ENCODE peak calls at places on chromosomes 3 and 15, in ten cellular contexts. One of them, this sample, is unnamed.

GRCh38 chr3:318903-319302 is 122.3 kb downstream of the CHL1 start:
- DNase-seq in sigmoid colon: no peak
- DNase-seq in transverse colon: no peak
- DNase-seq in HCT116: no peak
- DNase-seq in HL-60: no peak
- DNase-seq in breast epithelium: no peak
- DNase-seq in spleen: no peak
- DNase-seq in prostate gland: no peak
- DNase-seq in SK-N-SH: no peak
- DNase-seq in Panc1: no peak
- DNase-seq in this sample: no peak

GRCh38 chr3:133038089-133038730 is at the start of gene TMEM108:
- DNase-seq in Panc1: no peak
- DNase-seq in breast epithelium: peak
- DNase-seq in transverse colon: peak
- DNase-seq in prostate gland: peak
- DNase-seq in spleen: peak
- DNase-seq in sigmoid colon: peak
- DNase-seq in HCT116: no peak
- DNase-seq in SK-N-SH: peak
- DNase-seq in HL-60: no peak
- DNase-seq in this sample: peak

GRCh38 chr3:134363381-134363755 is 10.9 kb downstream of the AMOTL2 start:
- DNase-seq in SK-N-SH: peak
- DNase-seq in prostate gland: no peak
- DNase-seq in HCT116: no peak
- DNase-seq in spleen: peak
- DNase-seq in breast epithelium: peak
- DNase-seq in sigmoid colon: peak
- DNase-seq in transverse colon: no peak
- DNase-seq in Panc1: no peak
- DNase-seq in HL-60: no peak
- DNase-seq in this sample: no peak

GRCh38 chr3:37465174-37465573 is 290.8 kb upstream of the LRRFIP2 start:
- DNase-seq in Panc1: no peak
- DNase-seq in transverse colon: no peak
- DNase-seq in SK-N-SH: no peak
- DNase-seq in HL-60: no peak
- DNase-seq in breast epithelium: no peak
- DNase-seq in sigmoid colon: no peak
- DNase-seq in HCT116: no peak
- DNase-seq in prostate gland: no peak
- DNase-seq in spleen: no peak
- DNase-seq in this sample: no peak

GRCh38 chr3:68176600-68176999 is 522.2 kb upstream of the SUCLG2 start:
- DNase-seq in breast epithelium: no peak
- DNase-seq in HL-60: no peak
- DNase-seq in transverse colon: no peak
- DNase-seq in Panc1: no peak
- DNase-seq in HCT116: no peak
- DNase-seq in sigmoid colon: no peak
- DNase-seq in spleen: no peak
- DNase-seq in prostate gland: no peak
- DNase-seq in SK-N-SH: no peak
- DNase-seq in this sample: no peak

GRCh38 chr3:16455001-16455400 is 58.5 kb downstream of the RFTN1 start:
- DNase-seq in Panc1: no peak
- DNase-seq in HCT116: no peak
- DNase-seq in HL-60: no peak
- DNase-seq in transverse colon: no peak
- DNase-seq in prostate gland: no peak
- DNase-seq in breast epithelium: no peak
- DNase-seq in sigmoid colon: no peak
- DNase-seq in SK-N-SH: no peak
- DNase-seq in spleen: no peak
- DNase-seq in this sample: no peak

GRCh38 chr3:159416854-159417253 is 571.8 kb upstream of the IL12A start:
- DNase-seq in spleen: no peak
- DNase-seq in HL-60: no peak
- DNase-seq in transverse colon: no peak
- DNase-seq in sigmoid colon: no peak
- DNase-seq in HCT116: no peak
- DNase-seq in SK-N-SH: no peak
- DNase-seq in breast epithelium: no peak
- DNase-seq in Panc1: no peak
- DNase-seq in prostate gland: no peak
- DNase-seq in this sample: no peak

GRCh38 chr3:47741925-47742324 is 39.8 kb downstream of the SMARCC1 start:
- DNase-seq in Panc1: no peak
- DNase-seq in HCT116: no peak
- DNase-seq in prostate gland: no peak
- DNase-seq in SK-N-SH: no peak
- DNase-seq in breast epithelium: no peak
- DNase-seq in sigmoid colon: no peak
- DNase-seq in HL-60: no peak
- DNase-seq in transverse colon: no peak
- DNase-seq in spleen: no peak
- DNase-seq in this sample: peak

GRCh38 chr3:36496734-36497133 is 116.4 kb downstream of the STAC start:
- DNase-seq in spleen: no peak
- DNase-seq in HCT116: no peak
- DNase-seq in Panc1: no peak
- DNase-seq in transverse colon: no peak
- DNase-seq in sigmoid colon: no peak
- DNase-seq in prostate gland: no peak
- DNase-seq in breast epithelium: no peak
- DNase-seq in HL-60: no peak
- DNase-seq in SK-N-SH: no peak
- DNase-seq in this sample: no peak

GRCh38 chr3:149604125-149604851 is 53.5 kb downstream of the WWTR1 start:
- DNase-seq in Panc1: no peak
- DNase-seq in sigmoid colon: no peak
- DNase-seq in prostate gland: no peak
- DNase-seq in spleen: no peak
- DNase-seq in HL-60: no peak
- DNase-seq in SK-N-SH: no peak
- DNase-seq in HCT116: no peak
- DNase-seq in transverse colon: no peak
- DNase-seq in breast epithelium: no peak
- DNase-seq in this sample: no peak

GRCh38 chr15:78004919-78005634 is 72.4 kb downstream of the TBC1D2B start:
- DNase-seq in HCT116: no peak
- DNase-seq in breast epithelium: no peak
- DNase-seq in SK-N-SH: peak
- DNase-seq in sigmoid colon: peak
- DNase-seq in Panc1: no peak
- DNase-seq in transverse colon: peak
- DNase-seq in HL-60: no peak
- DNase-seq in prostate gland: peak
- DNase-seq in spleen: no peak
- DNase-seq in this sample: no peak

DNA sequence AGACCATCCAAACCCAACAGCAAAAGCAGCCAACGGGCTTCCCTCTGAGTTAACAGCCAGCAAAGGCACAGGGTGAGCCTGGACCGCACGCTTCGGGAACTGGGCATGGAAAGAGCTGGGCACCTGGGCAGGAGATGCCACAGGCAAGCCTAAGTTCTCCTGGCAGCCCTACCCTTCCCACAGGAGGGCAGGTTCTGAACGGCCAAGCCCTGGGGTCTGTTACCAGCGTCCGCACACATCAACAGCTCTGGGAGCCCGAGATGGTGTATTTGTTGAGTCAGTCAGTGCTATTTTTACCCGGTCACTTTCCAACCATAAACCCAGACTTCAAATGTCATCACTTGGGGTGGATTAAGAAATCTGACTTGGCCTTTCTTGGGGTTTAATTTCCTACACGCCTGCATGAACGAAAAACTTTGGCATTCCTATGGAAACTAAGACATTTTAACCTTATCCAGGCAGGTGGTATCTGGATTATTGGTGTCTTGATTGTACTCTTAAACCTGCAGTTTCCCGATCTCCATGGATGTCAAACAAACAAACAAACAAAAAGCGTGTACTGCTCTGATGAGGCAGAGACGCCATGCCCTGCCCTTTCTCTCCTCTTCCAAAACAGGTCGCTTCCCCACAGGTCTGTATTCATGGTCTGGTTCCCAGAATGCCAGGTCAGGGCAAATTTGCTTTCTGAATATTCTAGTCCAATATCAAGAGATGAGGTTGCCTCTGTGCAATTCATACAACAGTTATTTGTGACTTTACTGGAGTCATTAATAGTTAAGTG is 99.7 kb downstream of the XXYLT1 start:
- DNase-seq in HCT116: no peak
- DNase-seq in spleen: no peak
- DNase-seq in prostate gland: no peak
- DNase-seq in sigmoid colon: no peak
- DNase-seq in transverse colon: no peak
- DNase-seq in breast epithelium: no peak
- DNase-seq in SK-N-SH: no peak
- DNase-seq in HL-60: no peak
- DNase-seq in Panc1: no peak
- DNase-seq in this sample: no peak
- TF ChIP-seq POLR2AphosphoS5 in HCT116: no peak
- TF ChIP-seq POLR2AphosphoS5 in spleen: no peak
- TF ChIP-seq POLR2AphosphoS5 in prostate gland: no peak
- TF ChIP-seq POLR2AphosphoS5 in sigmoid colon: no peak
- TF ChIP-seq POLR2AphosphoS5 in transverse colon: no peak
- TF ChIP-seq POLR2AphosphoS5 in breast epithelium: no peak
- TF ChIP-seq POLR2AphosphoS5 in SK-N-SH: no peak
- TF ChIP-seq POLR2AphosphoS5 in HL-60: no peak
- TF ChIP-seq POLR2AphosphoS5 in Panc1: no peak
- TF ChIP-seq POLR2AphosphoS5 in this sample: no peak

GRCh38 chr15:91022075-91022831 is at the start of gene VPS33B:
- DNase-seq in transverse colon: peak
- DNase-seq in SK-N-SH: peak
- DNase-seq in Panc1: peak
- DNase-seq in breast epithelium: peak
- DNase-seq in prostate gland: peak
- DNase-seq in HL-60: peak
- DNase-seq in HCT116: peak
- DNase-seq in spleen: peak
- DNase-seq in sigmoid colon: peak
- DNase-seq in this sample: peak
- TF ChIP-seq POLR2AphosphoS5 in transverse colon: peak
- TF ChIP-seq POLR2AphosphoS5 in SK-N-SH: peak
- TF ChIP-seq POLR2AphosphoS5 in Panc1: peak
- TF ChIP-seq POLR2AphosphoS5 in breast epithelium: peak
- TF ChIP-seq POLR2AphosphoS5 in prostate gland: peak
- TF ChIP-seq POLR2AphosphoS5 in HL-60: peak
- TF ChIP-seq POLR2AphosphoS5 in HCT116: peak
- TF ChIP-seq POLR2AphosphoS5 in spleen: peak
- TF ChIP-seq POLR2AphosphoS5 in sigmoid colon: peak
- TF ChIP-seq POLR2AphosphoS5 in this sample: peak

DNA sequence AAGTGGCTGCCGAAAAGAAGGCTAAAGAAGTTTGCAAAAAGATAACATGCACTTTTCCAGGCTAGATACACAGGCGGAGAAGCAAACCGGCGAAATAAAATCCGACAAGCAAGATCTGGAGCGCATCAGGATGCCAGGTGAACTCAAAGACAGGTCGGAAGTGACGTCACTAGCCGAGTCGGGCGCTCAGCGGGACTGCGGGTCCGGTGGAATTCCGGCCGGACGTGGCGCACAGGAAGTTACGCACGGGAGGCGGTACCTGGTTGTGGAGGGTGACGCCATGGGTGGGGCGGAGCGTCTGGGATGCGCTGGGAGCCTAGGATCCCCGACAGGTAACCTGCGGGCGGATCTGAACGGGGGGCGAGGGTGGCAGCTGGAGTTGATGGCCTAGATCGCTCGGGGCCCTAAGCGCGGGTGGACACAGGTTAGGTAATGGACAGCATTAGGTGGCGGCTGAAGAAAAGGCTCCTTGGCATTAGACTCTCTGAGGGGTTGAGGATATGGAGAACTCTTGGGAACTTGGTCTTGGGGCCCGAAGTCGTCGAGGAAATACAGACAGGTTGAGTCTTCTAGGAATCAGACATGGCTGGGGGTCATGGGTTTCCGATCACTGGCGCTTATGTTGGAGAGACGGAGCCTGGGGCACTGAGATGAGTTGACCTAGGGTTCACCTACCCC is 29.0 kb upstream of the EHHADH start:
- DNase-seq in breast epithelium: peak
- DNase-seq in HL-60: peak
- DNase-seq in HCT116: peak
- DNase-seq in prostate gland: peak
- DNase-seq in sigmoid colon: peak
- DNase-seq in transverse colon: peak
- DNase-seq in SK-N-SH: peak
- DNase-seq in Panc1: peak
- DNase-seq in spleen: peak
- DNase-seq in this sample: peak
- TF ChIP-seq POLR2AphosphoS5 in breast epithelium: peak
- TF ChIP-seq POLR2AphosphoS5 in HL-60: peak
- TF ChIP-seq POLR2AphosphoS5 in HCT116: peak
- TF ChIP-seq POLR2AphosphoS5 in prostate gland: peak
- TF ChIP-seq POLR2AphosphoS5 in sigmoid colon: no peak
- TF ChIP-seq POLR2AphosphoS5 in transverse colon: peak
- TF ChIP-seq POLR2AphosphoS5 in SK-N-SH: peak
- TF ChIP-seq POLR2AphosphoS5 in Panc1: peak
- TF ChIP-seq POLR2AphosphoS5 in spleen: peak
- TF ChIP-seq POLR2AphosphoS5 in this sample: peak

GRCh38 chr15:84721381-84721780 is 5.4 kb upstream of the SEC11A start:
- DNase-seq in SK-N-SH: no peak
- DNase-seq in HL-60: no peak
- DNase-seq in breast epithelium: no peak
- DNase-seq in transverse colon: no peak
- DNase-seq in sigmoid colon: no peak
- DNase-seq in HCT116: no peak
- DNase-seq in Panc1: no peak
- DNase-seq in prostate gland: no peak
- DNase-seq in spleen: no peak
- DNase-seq in this sample: no peak

GRCh38 chr15:84714372-84714771 is 1.6 kb downstream of the SEC11A start:
- DNase-seq in SK-N-SH: no peak
- DNase-seq in sigmoid colon: no peak
- DNase-seq in Panc1: no peak
- DNase-seq in breast epithelium: no peak
- DNase-seq in transverse colon: no peak
- DNase-seq in HCT116: no peak
- DNase-seq in spleen: no peak
- DNase-seq in HL-60: no peak
- DNase-seq in prostate gland: no peak
- DNase-seq in this sample: no peak

GRCh38 chr15:84714816-84715215 is 1.1 kb downstream of the SEC11A start:
- DNase-seq in HCT116: no peak
- DNase-seq in sigmoid colon: no peak
- DNase-seq in transverse colon: no peak
- DNase-seq in prostate gland: no peak
- DNase-seq in spleen: no peak
- DNase-seq in Panc1: no peak
- DNase-seq in HL-60: no peak
- DNase-seq in SK-N-SH: no peak
- DNase-seq in breast epithelium: no peak
- DNase-seq in this sample: no peak

GRCh38 chr15:84715442-84716035 is 400 bp downstream of the SEC11A start:
- DNase-seq in Panc1: no peak
- DNase-seq in spleen: peak
- DNase-seq in HL-60: peak
- DNase-seq in breast epithelium: no peak
- DNase-seq in SK-N-SH: peak
- DNase-seq in HCT116: no peak
- DNase-seq in transverse colon: peak
- DNase-seq in prostate gland: peak
- DNase-seq in sigmoid colon: peak
- DNase-seq in this sample: no peak

GRCh38 chr15:84716036-84716732 is at the start of gene SEC11A:
- DNase-seq in SK-N-SH: peak
- DNase-seq in transverse colon: peak
- DNase-seq in prostate gland: peak
- DNase-seq in Panc1: peak
- DNase-seq in HCT116: peak
- DNase-seq in sigmoid colon: peak
- DNase-seq in HL-60: peak
- DNase-seq in spleen: peak
- DNase-seq in breast epithelium: peak
- DNase-seq in this sample: peak
- TF ChIP-seq POLR2AphosphoS5 in SK-N-SH: peak
- TF ChIP-seq POLR2AphosphoS5 in transverse colon: peak
- TF ChIP-seq POLR2AphosphoS5 in prostate gland: peak
- TF ChIP-seq POLR2AphosphoS5 in Panc1: peak
- TF ChIP-seq POLR2AphosphoS5 in HCT116: peak
- TF ChIP-seq POLR2AphosphoS5 in sigmoid colon: peak
- TF ChIP-seq POLR2AphosphoS5 in HL-60: peak
- TF ChIP-seq POLR2AphosphoS5 in spleen: peak
- TF ChIP-seq POLR2AphosphoS5 in breast epithelium: peak
- TF ChIP-seq POLR2AphosphoS5 in this sample: peak